ENCODE peak calls at places on chromosomes 5 and 9, in four cellular contexts. H, Z, K and L are unnamed samples.

GRCh38 chr5:173330151-173330855 is 2.1 kb upstream of the STC2 start:
- DNase-seq in H (no peak), Z (no peak), K (no peak), L (no peak)

GRCh38 chr5:142611154-142611553 is 74.7 kb downstream of the FGF1 start:
- DNase-seq in H (no peak), Z (no peak), K (peak; percentile 30), L (peak; percentile 72)

GRCh38 chr5:57174128-57174849 is 430 bp downstream of the GPBP1 start:
- DNase-seq in H (no peak), Z (no peak), K (no peak), L (peak; percentile 43)

GRCh38 chr9:111678293-111678692 is 16.9 kb downstream of the GNG10 start:
- DNase-seq in H (no peak), Z (no peak), K (no peak), L (no peak)

GRCh38 chr9:34375901-34376595 is 650 bp downstream of the MYORG start:
- DNase-seq in H (peak; percentile 83), Z (no peak), K (no peak), L (peak; percentile 59)

GRCh38 chr9:84668204-84669007 is 1.1 kb upstream of the NTRK2 start:
- DNase-seq in H (peak; percentile 59), Z (peak; percentile 15), K (peak; percentile 57), L (peak; percentile 96)

GRCh38 chr9:20070336-20070735 is 281.5 kb upstream of the SLC24A2 start:
- DNase-seq in H (no peak), Z (no peak), K (no peak), L (no peak)

GRCh38 chr9:29555452-29555851 is 1982.2 kb upstream of the C9orf72 start:
- DNase-seq in H (no peak), Z (no peak), K (no peak), L (no peak)

GRCh38 chr5:132678735-132679134 is 4.9 kb downstream of the IL4 start:
- DNase-seq in H (no peak), Z (no peak), K (no peak), L (no peak)

GRCh38 chr9:123834907-123835562 is 94.9 kb downstream of the DENND1A start:
- DNase-seq in H (no peak), Z (peak; percentile 52), K (no peak), L (no peak)

GRCh38 chr9:81851340-81851739 is 76.9 kb upstream of the SPATA31D4 start:
- DNase-seq in H (no peak), Z (no peak), K (no peak), L (no peak)